ENCODE peak calls at places on chromosomes 6 and 20, in seven cellular contexts. K is heart left ventricle; Q is CD4-positive, CD25-positive, alpha-beta regulatory T cell; A is H9; P is right cardiac atrium; W is tibial artery; M is thoracic aorta. C is an unnamed sample.
A peak's percentile ranks its signal among the peaks of the same experiment; 100 is the strongest.

GRCh38 chr6:13915566-13916229 is 9.1 kb upstream of the RNF182 start:
- DNase-seq in K (no peak), Q (no peak), A (no peak), P (no peak), W (no peak), M (no peak), C (peak; percentile 38)

GRCh38 chr20:17854307-17854903 is 114.2 kb downstream of the SNX5 start:
- DNase-seq in K (peak; percentile 80), Q (no peak), A (peak; percentile 77), P (peak; percentile 79), W (peak; percentile 51), M (no peak), C (peak; percentile 40)

GRCh38 chr20:32236048-32236533 is 28.4 kb downstream of the POFUT1 start:
- DNase-seq in K (no peak), Q (no peak), A (no peak), P (no peak), W (no peak), M (no peak), C (no peak)

GRCh38 chr6:16305246-16305725 is 66.9 kb downstream of the GMPR start:
- DNase-seq in K (no peak), Q (no peak), A (no peak), P (no peak), W (no peak), M (no peak), C (no peak)

GRCh38 chr20:37247547-37247946 is 14.1 kb downstream of the GHRH start:
- DNase-seq in K (no peak), Q (no peak), A (no peak), P (no peak), W (no peak), M (no peak), C (no peak)

GRCh38 chr6:4010682-4011081 is 68.3 kb downstream of the FAM217A start:
- DNase-seq in K (no peak), Q (no peak), A (no peak), P (no peak), W (no peak), M (no peak), C (no peak)

GRCh38 chr6:26019261-26019845 is 56.8 kb downstream of the TRIM38 start:
- DNase-seq in K (no peak), Q (no peak), A (no peak), P (no peak), W (no peak), M (no peak), C (no peak)

GRCh38 chr20:37349517-37350491 is 3.9 kb downstream of the SRC start:
- DNase-seq in K (no peak), Q (no peak), A (peak; percentile 24), P (peak; percentile 57), W (no peak), M (no peak), C (no peak)

GRCh38 chr6:159107451-159108260 is 61.5 kb upstream of the FNDC1 start:
- DNase-seq in K (no peak), Q (peak; percentile 68), A (no peak), P (no peak), W (no peak), M (no peak), C (no peak)

GRCh38 chr20:50348118-50348517 is 157.5 kb downstream of the CEBPB start:
- DNase-seq in K (peak; percentile 71), Q (no peak), A (no peak), P (peak; percentile 78), W (peak; percentile 59), M (no peak), C (no peak)

GRCh38 chr6:38508894-38509293 is 130.8 kb downstream of the BTBD9 start:
- DNase-seq in K (no peak), Q (no peak), A (no peak), P (no peak), W (no peak), M (no peak), C (no peak)

GRCh38 chr6:48564036-48564820 is 453.2 kb upstream of the PTCHD4 start:
- DNase-seq in K (no peak), Q (no peak), A (peak; percentile 50), P (no peak), W (no peak), M (no peak), C (no peak)

GRCh38 chr6:67030861-67031260 is 1323.8 kb upstream of the EYS start:
- DNase-seq in K (no peak), Q (no peak), A (no peak), P (peak; percentile 49), W (no peak), M (no peak), C (no peak)

GRCh38 chr6:141562801-141563763 is 569.6 kb upstream of the GJE1 start:
- DNase-seq in K (peak; percentile 71), Q (peak; percentile 44), A (peak; percentile 43), P (peak; percentile 71), W (peak; percentile 43), M (peak; percentile 7), C (peak; percentile 31)

GRCh38 chr20:44941292-44941691 is 18.9 kb downstream of the TOMM34 start:
- DNase-seq in K (no peak), Q (no peak), A (no peak), P (no peak), W (no peak), M (no peak), C (no peak)

GRCh38 chr20:32457476-32457986 is 99.4 kb downstream of the ASXL1 start:
- DNase-seq in K (peak; percentile 83), Q (no peak), A (peak; percentile 96), P (peak; percentile 89), W (no peak), M (no peak), C (peak; percentile 96)

GRCh38 chr20:50710492-50711063 is 19.2 kb upstream of the RIPOR3 start:
- DNase-seq in K (no peak), Q (no peak), A (no peak), P (no peak), W (no peak), M (no peak), C (no peak)

GRCh38 chr6:45576648-45577624 is 199.2 kb upstream of the SUPT3H start:
- DNase-seq in K (peak; percentile 87), Q (no peak), A (no peak), P (peak; percentile 84), W (no peak), M (no peak), C (no peak)

GRCh38 chr6:161254126-161254753 is 19.6 kb downstream of the AGPAT4 start:
- DNase-seq in K (no peak), Q (no peak), A (no peak), P (no peak), W (no peak), M (no peak), C (no peak)

GRCh38 chr20:34315236-34315635 is 12.1 kb upstream of the AHCY start:
- DNase-seq in K (no peak), Q (no peak), A (no peak), P (no peak), W (no peak), M (no peak), C (no peak)

GRCh38 chr6:123223461-123223860 is 227.4 kb downstream of the CLVS2 start:
- DNase-seq in K (no peak), Q (no peak), A (no peak), P (no peak), W (no peak), M (no peak), C (no peak)

GRCh38 chr20:35657271-35657670 is 7.4 kb downstream of the CPNE1 start:
- DNase-seq in K (no peak), Q (no peak), A (no peak), P (no peak), W (no peak), M (no peak), C (no peak)
- H3K27ac ChIP-seq in K (no peak overlapping the region), Q (peak overlapping the region; percentile 100), A (no peak overlapping the region), P (no peak overlapping the region), W (no peak overlapping the region), M (no peak overlapping the region), C (no peak overlapping the region)

GRCh38 chr20:7736336-7736735 is 203.9 kb downstream of the HAO1 start:
- DNase-seq in K (no peak), Q (no peak), A (no peak), P (no peak), W (no peak), M (no peak), C (no peak)

GRCh38 chr20:7744411-7744810 is 195.8 kb downstream of the HAO1 start:
- DNase-seq in K (no peak), Q (no peak), A (no peak), P (no peak), W (no peak), M (no peak), C (no peak)

GRCh38 chr20:7742479-7742878 is 197.8 kb downstream of the HAO1 start:
- DNase-seq in K (no peak), Q (no peak), A (no peak), P (no peak), W (no peak), M (no peak), C (peak; percentile 16)

GRCh38 chr20:7741866-7742265 is 198.4 kb downstream of the HAO1 start:
- DNase-seq in K (no peak), Q (no peak), A (no peak), P (no peak), W (no peak), M (no peak), C (no peak)
- H3K27ac ChIP-seq in K (no peak overlapping the region), Q (no peak overlapping the region), A (no peak overlapping the region), P (no peak overlapping the region), W (no peak overlapping the region), M (no peak overlapping the region), C (no peak overlapping the region)

GRCh38 chr20:2537101-2537500 is 728 bp downstream of the TMC2 start:
- DNase-seq in K (no peak), Q (no peak), A (no peak), P (no peak), W (no peak), M (no peak), C (no peak)

GRCh38 chr20:2538931-2539330 is 2.6 kb downstream of the TMC2 start:
- DNase-seq in K (no peak), Q (no peak), A (no peak), P (no peak), W (no peak), M (no peak), C (no peak)

GRCh38 chr20:2539341-2539740 is 3.0 kb downstream of the TMC2 start:
- DNase-seq in K (no peak), Q (no peak), A (no peak), P (no peak), W (no peak), M (no peak), C (no peak)

GRCh38 chr20:2536562-2536986 is at the start of gene TMC2:
- DNase-seq in K (no peak), Q (no peak), A (no peak), P (no peak), W (no peak), M (no peak), C (no peak)

GRCh38 chr20:2538356-2538755 is 2.0 kb downstream of the TMC2 start:
- DNase-seq in K (no peak), Q (no peak), A (no peak), P (no peak), W (no peak), M (no peak), C (no peak)
- H3K27ac ChIP-seq in K (no peak overlapping the region), Q (no peak overlapping the region), A (no peak overlapping the region), P (no peak overlapping the region), W (no peak overlapping the region), M (no peak overlapping the region), C (no peak overlapping the region)

GRCh38 chr6:28606424-28607391 is 81.0 kb downstream of the GPX5 start:
- DNase-seq in K (peak; percentile 30), Q (no peak), A (peak; percentile 81), P (peak; percentile 58), W (no peak), M (no peak), C (peak; percentile 98)
- H3K27ac ChIP-seq in K (no peak overlapping the region), Q (no peak overlapping the region), A (no peak overlapping the region), P (no peak overlapping the region), W (no peak overlapping the region), M (no peak overlapping the region), C (peak overlapping the region; percentile 80)

C was measured in WERI-Rb-1.